ENCODE peak calls at places on chromosomes 3 and 15, in five cellular contexts. K is breast epithelium; T is CD8-positive, alpha-beta T cell; E is type B pancreatic cell; O is MM.1S. I is an unnamed sample.

GRCh38 chr15:67135494-67135893 is 70.1 kb downstream of the SMAD3 start:
- DNase-seq in K (no peak), T (no peak), E (no peak), O (no peak), I (no peak)

GRCh38 chr3:11168406-11168805 is 14.1 kb downstream of the HRH1 start:
- DNase-seq in K (no peak), T (no peak), E (no peak), O (no peak), I (no peak)

GRCh38 chr3:136860541-136860940 is 1.5 kb upstream of the NCK1 start:
- DNase-seq in K (no peak), T (no peak), E (no peak), O (no peak), I (no peak)

GRCh38 chr15:50358805-50359204 is 3.8 kb upstream of the GABPB1 start:
- DNase-seq in K (no peak), T (peak; percentile 32), E (no peak), O (peak; percentile 52), I (peak; percentile 58)

GRCh38 chr3:194197981-194198695 is 62.2 kb downstream of the HES1 start:
- DNase-seq in K (no peak), T (no peak), E (no peak), O (no peak), I (no peak)

GRCh38 chr3:39849992-39850706 is 40.7 kb downstream of the MYRIP start:
- DNase-seq in K (no peak), T (no peak), E (no peak), O (no peak), I (no peak)

GRCh38 chr15:39874890-39875549 is 45.0 kb downstream of the GPR176 start:
- DNase-seq in K (no peak), T (no peak), E (no peak), O (peak; percentile 57), I (no peak)

GRCh38 chr3:58205981-58206380 is 4.8 kb downstream of the DNASE1L3 start:
- DNase-seq in K (no peak), T (no peak), E (no peak), O (no peak), I (no peak)

GRCh38 chr3:109050591-109051167 is 67.3 kb downstream of the MORC1 start:
- DNase-seq in K (no peak), T (no peak), E (no peak), O (peak; percentile 58), I (peak; percentile 35)

GRCh38 chr15:35484231-35484945 is 61.6 kb downstream of the DPH6 start:
- DNase-seq in K (no peak), T (no peak), E (no peak), O (no peak), I (no peak)

GRCh38 chr3:28347374-28348285 is 891 bp upstream of the ZCWPW2 start:
- DNase-seq in K (no peak), T (no peak), E (no peak), O (no peak), I (no peak)

GRCh38 chr3:28349397-28350000 is 875 bp upstream of the AZI2 start:
- DNase-seq in K (no peak), T (no peak), E (no peak), O (no peak), I (no peak)

GRCh38 chr3:28348286-28348636 is 260 bp upstream of the ZCWPW2 start:
- DNase-seq in K (no peak), T (peak; percentile 90), E (no peak), O (no peak), I (no peak)

GRCh38 chr3:28345690-28346089 is 2.8 kb upstream of the ZCWPW2 start:
- DNase-seq in K (no peak), T (no peak), E (no peak), O (no peak), I (no peak)

GRCh38 chr3:28348637-28349396 is at the start of the genes AZI2 and ZCWPW2:
- DNase-seq in K (peak; percentile 95), T (peak; percentile 91), E (peak; percentile 96), O (peak; percentile 95), I (peak; percentile 85)
- TF ChIP-seq CTCF in K (no peak), T (no peak), E (peak; percentile 52), O (no peak), I (no peak)

GRCh38 chr3:15601399-15602145 is at the start of the genes BTD and HACL1:
- DNase-seq in K (peak; percentile 99), T (peak; percentile 100), E (peak; percentile 99), O (peak; percentile 99), I (peak; percentile 92)
- TF ChIP-seq CTCF in K (peak; percentile 49), T (peak; percentile 24), E (peak; percentile 57), O (peak; percentile 29), I (no peak)

DNA sequence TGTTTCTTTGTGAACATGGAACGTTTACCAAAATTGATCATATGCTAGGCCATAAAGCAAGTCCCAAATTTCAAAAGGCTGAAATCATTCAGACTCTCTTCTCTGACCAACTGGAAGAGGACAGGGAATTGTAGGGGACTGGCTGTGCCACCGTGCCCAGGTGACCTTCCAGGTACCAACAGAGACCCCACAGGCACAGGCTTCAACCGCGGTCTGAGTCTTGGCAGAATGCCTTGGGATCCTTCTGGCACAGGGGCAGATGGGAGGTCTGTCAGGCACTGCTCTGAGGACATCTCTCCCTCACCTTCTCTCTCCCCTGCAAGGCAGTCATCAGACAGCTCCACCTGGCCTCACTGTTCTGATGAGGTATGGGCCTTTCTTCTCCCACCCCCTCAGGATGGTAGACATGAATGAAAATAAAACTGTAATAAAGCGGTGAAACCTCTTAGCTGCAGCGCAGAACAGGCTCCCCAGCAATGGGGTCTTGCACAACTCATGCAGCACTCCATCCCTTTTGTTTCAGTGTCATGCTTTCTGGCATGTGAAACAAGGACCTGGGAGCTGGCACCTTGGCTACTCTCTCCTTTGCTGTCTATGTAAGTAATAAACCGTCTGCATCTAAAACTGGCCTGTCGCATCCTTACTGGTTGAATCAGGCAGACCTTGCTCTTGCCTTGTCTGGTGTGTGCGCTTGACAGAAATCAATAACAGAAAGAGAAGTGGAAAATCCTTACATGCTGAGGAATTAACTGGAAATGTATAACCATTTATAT is 289.2 kb downstream of the KLF13 start:
- DNase-seq in K (no peak), T (no peak), E (no peak), O (no peak), I (no peak)
- TF ChIP-seq CTCF in K (no peak), T (no peak), E (no peak), O (no peak), I (no peak)

GRCh38 chr15:28881600-28881999 is 4.2 kb upstream of the APBA2 start:
- DNase-seq in K (no peak), T (no peak), E (no peak), O (no peak), I (no peak)
- TF ChIP-seq CTCF in K (no peak), T (no peak), E (peak; percentile 42), O (no peak), I (no peak)

DNA sequence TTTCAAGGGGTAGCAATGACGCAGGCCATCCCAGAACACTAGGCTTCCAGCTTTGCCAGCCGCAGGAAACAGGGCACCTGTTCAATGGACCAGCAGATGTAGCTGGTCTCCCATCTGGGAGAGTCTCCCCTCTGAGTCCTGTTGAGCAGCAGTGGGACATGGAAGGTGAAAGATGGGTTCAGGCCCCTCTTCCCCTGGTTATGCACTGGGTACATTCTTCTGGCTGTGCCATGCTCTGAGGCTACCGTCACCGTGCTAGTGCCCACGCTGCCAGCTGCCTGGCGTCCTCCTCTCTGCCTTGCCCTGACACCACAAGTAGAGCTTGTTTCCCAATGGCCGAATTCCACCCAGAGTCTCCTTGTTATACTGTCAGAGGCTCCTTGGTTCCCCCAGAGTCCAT is 63.1 kb downstream of the TLE3 start:
- DNase-seq in K (no peak), T (no peak), E (no peak), O (no peak), I (no peak)
- TF ChIP-seq CTCF in K (no peak), T (no peak), E (no peak), O (no peak), I (no peak)

GRCh38 chr3:29759021-29759359 is 478.1 kb downstream of the RBMS3 start:
- DNase-seq in K (no peak), T (no peak), E (no peak), O (no peak), I (no peak)

GRCh38 chr3:29759443-29760033 is 478.7 kb downstream of the RBMS3 start:
- DNase-seq in K (no peak), T (no peak), E (no peak), O (no peak), I (no peak)

GRCh38 chr3:29763115-29763514 is 482.2 kb downstream of the RBMS3 start:
- DNase-seq in K (no peak), T (no peak), E (no peak), O (no peak), I (no peak)

GRCh38 chr3:29764059-29764458 is 483.2 kb downstream of the RBMS3 start:
- DNase-seq in K (no peak), T (no peak), E (no peak), O (no peak), I (no peak)

DNA sequence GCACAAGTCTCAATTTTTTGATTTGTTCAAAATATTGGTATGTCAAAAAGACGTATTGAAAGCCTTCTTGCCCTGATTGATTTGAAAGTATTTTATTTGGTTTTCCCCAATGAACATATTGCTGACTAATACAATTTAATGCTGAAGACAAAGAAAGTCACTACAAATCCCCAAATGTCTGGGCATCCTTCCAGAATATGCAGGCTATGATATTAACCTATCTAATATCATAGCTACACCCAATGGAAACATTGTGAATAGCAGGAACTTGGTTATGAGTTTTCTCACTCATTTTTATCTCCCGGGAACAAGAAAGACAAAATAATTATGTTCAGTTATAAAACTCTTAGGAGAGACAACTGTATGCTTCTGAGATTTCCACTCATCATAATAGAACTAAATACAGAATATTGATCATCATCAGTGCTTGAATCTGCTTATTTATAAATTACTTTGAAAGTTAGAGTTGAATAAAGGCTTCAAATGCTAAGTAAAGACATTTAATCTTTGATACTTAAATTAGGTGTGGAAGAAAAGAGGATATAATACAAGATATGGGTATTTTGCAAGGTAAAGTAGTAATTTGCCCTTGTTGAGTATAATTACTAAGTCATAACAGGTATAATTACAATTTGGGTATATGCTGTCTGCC is 483.9 kb downstream of the RBMS3 start:
- DNase-seq in K (no peak), T (no peak), E (no peak), O (no peak), I (no peak)
- TF ChIP-seq CTCF in K (peak; percentile 41), T (no peak), E (peak; percentile 58), O (peak; percentile 22), I (no peak)